ENCODE peak calls at places on chromosomes 2 and 18, in eight cellular contexts. One of them, this sample, is unnamed.

GRCh38 chr2:17231425-17231965 is 286.7 kb downstream of the RAD51AP2 start:
- DNase-seq in sigmoid colon: no peak
- DNase-seq in aorta: no peak
- DNase-seq in EH: no peak
- DNase-seq in HFFc6: no peak
- DNase-seq in COR-L47: no peak
- DNase-seq in stimulated activated CD4-positive, alpha-beta T cell treated with anti-CD3 and anti-CD28 coated beads, Interleukin-4, amount 100 ng/mL, for 1 hour: no peak
- DNase-seq in cardiac muscle cell: no peak
- DNase-seq in this sample: no peak

GRCh38 chr2:106189325-106189724 is 4.8 kb downstream of the UXS1 start:
- DNase-seq in sigmoid colon: no peak
- DNase-seq in aorta: no peak
- DNase-seq in EH: no peak
- DNase-seq in HFFc6: no peak
- DNase-seq in COR-L47: no peak
- DNase-seq in stimulated activated CD4-positive, alpha-beta T cell treated with anti-CD3 and anti-CD28 coated beads, Interleukin-4, amount 100 ng/mL, for 1 hour: no peak
- DNase-seq in cardiac muscle cell: no peak
- DNase-seq in this sample: no peak

GRCh38 chr2:85998071-85998991 is 107.4 kb downstream of the POLR1A start:
- DNase-seq in sigmoid colon: peak
- DNase-seq in aorta: peak
- DNase-seq in EH: peak
- DNase-seq in HFFc6: peak
- DNase-seq in COR-L47: no peak
- DNase-seq in stimulated activated CD4-positive, alpha-beta T cell treated with anti-CD3 and anti-CD28 coated beads, Interleukin-4, amount 100 ng/mL, for 1 hour: no peak
- DNase-seq in cardiac muscle cell: peak
- DNase-seq in this sample: peak

GRCh38 chr2:161905389-161906046 is 168.5 kb downstream of the DPP4 start:
- DNase-seq in sigmoid colon: no peak
- DNase-seq in aorta: no peak
- DNase-seq in EH: peak
- DNase-seq in HFFc6: no peak
- DNase-seq in COR-L47: peak
- DNase-seq in stimulated activated CD4-positive, alpha-beta T cell treated with anti-CD3 and anti-CD28 coated beads, Interleukin-4, amount 100 ng/mL, for 1 hour: no peak
- DNase-seq in cardiac muscle cell: peak
- DNase-seq in this sample: no peak

GRCh38 chr2:134866498-134867099 is 28.2 kb downstream of the ACMSD start:
- DNase-seq in sigmoid colon: no peak
- DNase-seq in aorta: no peak
- DNase-seq in EH: peak
- DNase-seq in HFFc6: peak
- DNase-seq in COR-L47: no peak
- DNase-seq in stimulated activated CD4-positive, alpha-beta T cell treated with anti-CD3 and anti-CD28 coated beads, Interleukin-4, amount 100 ng/mL, for 1 hour: no peak
- DNase-seq in cardiac muscle cell: no peak
- DNase-seq in this sample: no peak

GRCh38 chr2:104758199-104758620 is 95.7 kb upstream of the POU3F3 start:
- DNase-seq in sigmoid colon: no peak
- DNase-seq in aorta: no peak
- DNase-seq in EH: peak
- DNase-seq in HFFc6: no peak
- DNase-seq in COR-L47: peak
- DNase-seq in stimulated activated CD4-positive, alpha-beta T cell treated with anti-CD3 and anti-CD28 coated beads, Interleukin-4, amount 100 ng/mL, for 1 hour: no peak
- DNase-seq in cardiac muscle cell: no peak
- DNase-seq in this sample: no peak

GRCh38 chr2:9286553-9287399 is 80.2 kb downstream of the ASAP2 start:
- DNase-seq in sigmoid colon: no peak
- DNase-seq in aorta: no peak
- DNase-seq in EH: peak
- DNase-seq in HFFc6: peak
- DNase-seq in COR-L47: no peak
- DNase-seq in stimulated activated CD4-positive, alpha-beta T cell treated with anti-CD3 and anti-CD28 coated beads, Interleukin-4, amount 100 ng/mL, for 1 hour: no peak
- DNase-seq in cardiac muscle cell: no peak
- DNase-seq in this sample: no peak

GRCh38 chr2:8229546-8229986 is 452.3 kb upstream of the ID2 start:
- DNase-seq in sigmoid colon: peak
- DNase-seq in aorta: peak
- DNase-seq in EH: peak
- DNase-seq in HFFc6: peak
- DNase-seq in COR-L47: no peak
- DNase-seq in stimulated activated CD4-positive, alpha-beta T cell treated with anti-CD3 and anti-CD28 coated beads, Interleukin-4, amount 100 ng/mL, for 1 hour: peak
- DNase-seq in cardiac muscle cell: peak
- DNase-seq in this sample: no peak

GRCh38 chr2:45137941-45138695 is 128.9 kb upstream of the SIX2 start:
- DNase-seq in sigmoid colon: no peak
- DNase-seq in aorta: no peak
- DNase-seq in EH: no peak
- DNase-seq in HFFc6: no peak
- DNase-seq in COR-L47: no peak
- DNase-seq in stimulated activated CD4-positive, alpha-beta T cell treated with anti-CD3 and anti-CD28 coated beads, Interleukin-4, amount 100 ng/mL, for 1 hour: no peak
- DNase-seq in cardiac muscle cell: no peak
- DNase-seq in this sample: no peak

GRCh38 chr2:232937278-232937906 is 67.3 kb downstream of the SNORC start:
- DNase-seq in sigmoid colon: no peak
- DNase-seq in aorta: no peak
- DNase-seq in EH: peak
- DNase-seq in HFFc6: peak
- DNase-seq in COR-L47: no peak
- DNase-seq in stimulated activated CD4-positive, alpha-beta T cell treated with anti-CD3 and anti-CD28 coated beads, Interleukin-4, amount 100 ng/mL, for 1 hour: no peak
- DNase-seq in cardiac muscle cell: peak
- DNase-seq in this sample: no peak

GRCh38 chr2:225334524-225334923 is 65.0 kb upstream of the NYAP2 start:
- DNase-seq in sigmoid colon: no peak
- DNase-seq in aorta: no peak
- DNase-seq in EH: no peak
- DNase-seq in HFFc6: no peak
- DNase-seq in COR-L47: peak
- DNase-seq in stimulated activated CD4-positive, alpha-beta T cell treated with anti-CD3 and anti-CD28 coated beads, Interleukin-4, amount 100 ng/mL, for 1 hour: no peak
- DNase-seq in cardiac muscle cell: no peak
- DNase-seq in this sample: no peak

GRCh38 chr2:63192169-63192888 is 141.7 kb downstream of the OTX1 start:
- DNase-seq in sigmoid colon: no peak
- DNase-seq in aorta: no peak
- DNase-seq in EH: no peak
- DNase-seq in HFFc6: no peak
- DNase-seq in COR-L47: peak
- DNase-seq in stimulated activated CD4-positive, alpha-beta T cell treated with anti-CD3 and anti-CD28 coated beads, Interleukin-4, amount 100 ng/mL, for 1 hour: no peak
- DNase-seq in cardiac muscle cell: no peak
- DNase-seq in this sample: no peak

GRCh38 chr2:215460682-215461081 is 24.8 kb upstream of the FN1 start:
- DNase-seq in sigmoid colon: no peak
- DNase-seq in aorta: no peak
- DNase-seq in EH: peak
- DNase-seq in HFFc6: peak
- DNase-seq in COR-L47: no peak
- DNase-seq in stimulated activated CD4-positive, alpha-beta T cell treated with anti-CD3 and anti-CD28 coated beads, Interleukin-4, amount 100 ng/mL, for 1 hour: no peak
- DNase-seq in cardiac muscle cell: peak
- DNase-seq in this sample: no peak

GRCh38 chr2:127589876-127590275 is 54.4 kb downstream of the MYO7B start:
- DNase-seq in sigmoid colon: no peak
- DNase-seq in aorta: no peak
- DNase-seq in EH: no peak
- DNase-seq in HFFc6: no peak
- DNase-seq in COR-L47: no peak
- DNase-seq in stimulated activated CD4-positive, alpha-beta T cell treated with anti-CD3 and anti-CD28 coated beads, Interleukin-4, amount 100 ng/mL, for 1 hour: no peak
- DNase-seq in cardiac muscle cell: no peak
- DNase-seq in this sample: no peak

GRCh38 chr2:229431331-229431954 is 160.4 kb upstream of the PID1 start:
- DNase-seq in sigmoid colon: no peak
- DNase-seq in aorta: no peak
- DNase-seq in EH: peak
- DNase-seq in HFFc6: peak
- DNase-seq in COR-L47: peak
- DNase-seq in stimulated activated CD4-positive, alpha-beta T cell treated with anti-CD3 and anti-CD28 coated beads, Interleukin-4, amount 100 ng/mL, for 1 hour: no peak
- DNase-seq in cardiac muscle cell: peak
- DNase-seq in this sample: no peak

GRCh38 chr2:235744161-235744560 is 250.3 kb downstream of the AGAP1 start:
- DNase-seq in sigmoid colon: no peak
- DNase-seq in aorta: peak
- DNase-seq in EH: no peak
- DNase-seq in HFFc6: no peak
- DNase-seq in COR-L47: no peak
- DNase-seq in stimulated activated CD4-positive, alpha-beta T cell treated with anti-CD3 and anti-CD28 coated beads, Interleukin-4, amount 100 ng/mL, for 1 hour: no peak
- DNase-seq in cardiac muscle cell: no peak
- DNase-seq in this sample: no peak

GRCh38 chr18:23784811-23785245 is 95.6 kb downstream of the LAMA3 start:
- DNase-seq in sigmoid colon: no peak
- DNase-seq in aorta: no peak
- DNase-seq in EH: peak
- DNase-seq in HFFc6: peak
- DNase-seq in COR-L47: no peak
- DNase-seq in stimulated activated CD4-positive, alpha-beta T cell treated with anti-CD3 and anti-CD28 coated beads, Interleukin-4, amount 100 ng/mL, for 1 hour: no peak
- DNase-seq in cardiac muscle cell: peak
- DNase-seq in this sample: no peak

GRCh38 chr2:102131564-102131963 is 11.0 kb upstream of the IL1R1 start:
- DNase-seq in sigmoid colon: no peak
- DNase-seq in aorta: no peak
- DNase-seq in EH: no peak
- DNase-seq in HFFc6: no peak
- DNase-seq in COR-L47: no peak
- DNase-seq in stimulated activated CD4-positive, alpha-beta T cell treated with anti-CD3 and anti-CD28 coated beads, Interleukin-4, amount 100 ng/mL, for 1 hour: no peak
- DNase-seq in cardiac muscle cell: no peak
- DNase-seq in this sample: no peak

GRCh38 chr18:47919916-47920315 is 10.5 kb downstream of the SMAD2 start:
- DNase-seq in sigmoid colon: no peak
- DNase-seq in aorta: no peak
- DNase-seq in EH: no peak
- DNase-seq in HFFc6: no peak
- DNase-seq in COR-L47: no peak
- DNase-seq in stimulated activated CD4-positive, alpha-beta T cell treated with anti-CD3 and anti-CD28 coated beads, Interleukin-4, amount 100 ng/mL, for 1 hour: no peak
- DNase-seq in cardiac muscle cell: no peak
- DNase-seq in this sample: no peak

GRCh38 chr2:39697480-39697879 is 31.8 kb downstream of the TMEM178A start:
- DNase-seq in sigmoid colon: no peak
- DNase-seq in aorta: peak
- DNase-seq in EH: no peak
- DNase-seq in HFFc6: no peak
- DNase-seq in COR-L47: no peak
- DNase-seq in stimulated activated CD4-positive, alpha-beta T cell treated with anti-CD3 and anti-CD28 coated beads, Interleukin-4, amount 100 ng/mL, for 1 hour: no peak
- DNase-seq in cardiac muscle cell: no peak
- DNase-seq in this sample: no peak

GRCh38 chr18:8860845-8861642 is 155.7 kb downstream of the MTCL1 start:
- DNase-seq in sigmoid colon: no peak
- DNase-seq in aorta: no peak
- DNase-seq in EH: no peak
- DNase-seq in HFFc6: no peak
- DNase-seq in COR-L47: no peak
- DNase-seq in stimulated activated CD4-positive, alpha-beta T cell treated with anti-CD3 and anti-CD28 coated beads, Interleukin-4, amount 100 ng/mL, for 1 hour: no peak
- DNase-seq in cardiac muscle cell: no peak
- DNase-seq in this sample: no peak

GRCh38 chr2:240556553-240557100 is 1.2 kb downstream of the ANKMY1 start:
- DNase-seq in sigmoid colon: no peak
- DNase-seq in aorta: peak
- DNase-seq in EH: peak
- DNase-seq in HFFc6: peak
- DNase-seq in COR-L47: no peak
- DNase-seq in stimulated activated CD4-positive, alpha-beta T cell treated with anti-CD3 and anti-CD28 coated beads, Interleukin-4, amount 100 ng/mL, for 1 hour: peak
- DNase-seq in cardiac muscle cell: peak
- DNase-seq in this sample: peak

GRCh38 chr2:15174567-15174966 is 386.6 kb downstream of the NBAS start:
- DNase-seq in sigmoid colon: no peak
- DNase-seq in aorta: no peak
- DNase-seq in EH: no peak
- DNase-seq in HFFc6: no peak
- DNase-seq in COR-L47: no peak
- DNase-seq in stimulated activated CD4-positive, alpha-beta T cell treated with anti-CD3 and anti-CD28 coated beads, Interleukin-4, amount 100 ng/mL, for 1 hour: no peak
- DNase-seq in cardiac muscle cell: no peak
- DNase-seq in this sample: no peak

GRCh38 chr2:219207884-219208740 is 1.5 kb downstream of the ZFAND2B start:
- DNase-seq in sigmoid colon: peak
- DNase-seq in aorta: no peak
- DNase-seq in EH: peak
- DNase-seq in HFFc6: peak
- DNase-seq in COR-L47: no peak
- DNase-seq in stimulated activated CD4-positive, alpha-beta T cell treated with anti-CD3 and anti-CD28 coated beads, Interleukin-4, amount 100 ng/mL, for 1 hour: no peak
- DNase-seq in cardiac muscle cell: peak
- DNase-seq in this sample: no peak

GRCh38 chr2:23589739-23590138 is 204.8 kb downstream of the KLHL29 start:
- DNase-seq in sigmoid colon: peak
- DNase-seq in aorta: no peak
- DNase-seq in EH: peak
- DNase-seq in HFFc6: no peak
- DNase-seq in COR-L47: no peak
- DNase-seq in stimulated activated CD4-positive, alpha-beta T cell treated with anti-CD3 and anti-CD28 coated beads, Interleukin-4, amount 100 ng/mL, for 1 hour: no peak
- DNase-seq in cardiac muscle cell: peak
- DNase-seq in this sample: no peak

GRCh38 chr2:121689356-121689755 is 40.1 kb upstream of the CLASP1 start:
- DNase-seq in sigmoid colon: peak
- DNase-seq in aorta: no peak
- DNase-seq in EH: peak
- DNase-seq in HFFc6: peak
- DNase-seq in COR-L47: peak
- DNase-seq in stimulated activated CD4-positive, alpha-beta T cell treated with anti-CD3 and anti-CD28 coated beads, Interleukin-4, amount 100 ng/mL, for 1 hour: no peak
- DNase-seq in cardiac muscle cell: peak
- DNase-seq in this sample: no peak

GRCh38 chr2:128487650-128488387 is 169.2 kb upstream of the HS6ST1 start:
- DNase-seq in sigmoid colon: no peak
- DNase-seq in aorta: no peak
- DNase-seq in EH: no peak
- DNase-seq in HFFc6: no peak
- DNase-seq in COR-L47: no peak
- DNase-seq in stimulated activated CD4-positive, alpha-beta T cell treated with anti-CD3 and anti-CD28 coated beads, Interleukin-4, amount 100 ng/mL, for 1 hour: no peak
- DNase-seq in cardiac muscle cell: no peak
- DNase-seq in this sample: peak

This sample was measured in mesothelial cell of epicardium.